ENCODE peak calls at places on chromosomes 6 and 20, in ten cellular contexts. V is GM13976; X is activated T-helper 1 cell treated with anti-CD3 and anti-CD28 coated beads, Interleukin-2, amount 50 U/mL, for 16 hours; S is effector CD4-positive, alpha-beta T cell; R is activated naive CD4-positive, alpha-beta T cell treated with anti-CD3 and anti-CD28 coated beads for 36 hours; I is EL; N is C1 segment of cervical spinal cord; O is RPMI8226; H is midbrain; K is left colon. Q is an unnamed sample.

GRCh38 chr6:160393966-160394653 is 45.9 kb downstream of the SLC22A3 start:
- DNase-seq in V (no peak), X (no peak), S (no peak), R (no peak), I (no peak), N (no peak), O (no peak), H (no peak), K (no peak), Q (no peak)

GRCh38 chr6:111556004-111556403 is 49.7 kb downstream of the TRAF3IP2 start:
- DNase-seq in V (no peak), X (no peak), S (no peak), R (no peak), I (no peak), N (no peak), O (no peak), H (no peak), K (no peak), Q (no peak)

GRCh38 chr6:110217255-110217654 is 37.0 kb downstream of the CDC40 start:
- DNase-seq in V (no peak), X (no peak), S (no peak), R (no peak), I (peak), N (no peak), O (no peak), H (no peak), K (no peak), Q (no peak)

GRCh38 chr20:49167811-49168507 is 20.2 kb downstream of the STAU1 start:
- DNase-seq in V (no peak), X (no peak), S (no peak), R (no peak), I (no peak), N (no peak), O (no peak), H (no peak), K (no peak), Q (no peak)

GRCh38 chr6:45148711-45149341 is 179.3 kb upstream of the RUNX2 start:
- DNase-seq in V (no peak), X (no peak), S (no peak), R (no peak), I (peak), N (no peak), O (no peak), H (no peak), K (no peak), Q (no peak)

GRCh38 chr6:2970753-2971419 is 481 bp downstream of the SERPINB6 start:
- DNase-seq in V (peak), X (no peak), S (peak), R (peak), I (peak), N (no peak), O (peak), H (peak), K (peak), Q (peak)

GRCh38 chr20:38063911-38064310 is 30.4 kb downstream of the RPRD1B start:
- DNase-seq in V (peak), X (no peak), S (no peak), R (no peak), I (no peak), N (no peak), O (no peak), H (no peak), K (no peak), Q (no peak)

GRCh38 chr6:119566546-119567263 is 217.1 kb upstream of the MAN1A1 start:
- DNase-seq in V (no peak), X (no peak), S (no peak), R (no peak), I (no peak), N (no peak), O (no peak), H (no peak), K (no peak), Q (no peak)

GRCh38 chr6:129177801-129178200 is 294.9 kb downstream of the LAMA2 start:
- DNase-seq in V (no peak), X (no peak), S (no peak), R (no peak), I (no peak), N (no peak), O (no peak), H (no peak), K (no peak), Q (no peak)

GRCh38 chr6:6414946-6415345 is 94.5 kb upstream of the F13A1 start:
- DNase-seq in V (no peak), X (no peak), S (no peak), R (no peak), I (no peak), N (no peak), O (no peak), H (no peak), K (no peak), Q (no peak)

GRCh38 chr20:478949-479429 is 16.7 kb upstream of the TBC1D20 start:
- DNase-seq in V (peak), X (no peak), S (peak), R (peak), I (peak), N (no peak), O (peak), H (peak), K (no peak), Q (peak)

GRCh38 chr20:38043512-38044300 is 10.2 kb downstream of the RPRD1B start:
- DNase-seq in V (no peak), X (no peak), S (no peak), R (peak), I (peak), N (no peak), O (no peak), H (no peak), K (no peak), Q (no peak)

GRCh38 chr6:40788661-40789111 is 201.5 kb upstream of the LRFN2 start:
- DNase-seq in V (no peak), X (no peak), S (no peak), R (peak), I (no peak), N (no peak), O (no peak), H (no peak), K (no peak), Q (no peak)

Q was measured in MM.1S.